ENCODE peak calls at places on chromosomes 11 and 22, in eight cellular contexts. One of them, this sample, is unnamed. For H3K4me1, the result is how much of the 10 kb centered on the place peaks cover.

GRCh38 chr22:17910561-17911311 is 113.6 kb downstream of the MICAL3 start:
- DNase-seq in sigmoid colon: peak
- DNase-seq in Panc1: peak
- DNase-seq in breast epithelium: no peak
- DNase-seq in prostate gland: peak
- DNase-seq in transverse colon: peak
- DNase-seq in stomach: no peak
- DNase-seq in GM23338: peak
- DNase-seq in this sample: peak

GRCh38 chr11:121089566-121089965 is 11.5 kb upstream of the TECTA start:
- DNase-seq in sigmoid colon: no peak
- DNase-seq in Panc1: no peak
- DNase-seq in breast epithelium: no peak
- DNase-seq in prostate gland: no peak
- DNase-seq in transverse colon: no peak
- DNase-seq in stomach: no peak
- DNase-seq in GM23338: no peak
- DNase-seq in this sample: no peak

GRCh38 chr22:36587289-36588154 is 58.6 kb upstream of the EIF3D start:
- DNase-seq in sigmoid colon: no peak
- DNase-seq in Panc1: no peak
- DNase-seq in breast epithelium: no peak
- DNase-seq in prostate gland: no peak
- DNase-seq in transverse colon: no peak
- DNase-seq in stomach: no peak
- DNase-seq in GM23338: no peak
- DNase-seq in this sample: peak

GRCh38 chr22:49667236-49667635 is 160.4 kb downstream of the BRD1 start:
- DNase-seq in sigmoid colon: peak
- DNase-seq in Panc1: no peak
- DNase-seq in breast epithelium: no peak
- DNase-seq in prostate gland: no peak
- DNase-seq in transverse colon: peak
- DNase-seq in stomach: no peak
- DNase-seq in GM23338: no peak
- DNase-seq in this sample: peak

GRCh38 chr11:60767388-60767811 is 10.7 kb downstream of the MS4A15 start:
- DNase-seq in sigmoid colon: no peak
- DNase-seq in Panc1: no peak
- DNase-seq in breast epithelium: no peak
- DNase-seq in prostate gland: no peak
- DNase-seq in transverse colon: no peak
- DNase-seq in stomach: no peak
- DNase-seq in GM23338: peak
- DNase-seq in this sample: peak

GRCh38 chr11:19379465-19379864 is 138.7 kb upstream of the E2F8 start:
- DNase-seq in sigmoid colon: no peak
- DNase-seq in Panc1: no peak
- DNase-seq in breast epithelium: no peak
- DNase-seq in prostate gland: no peak
- DNase-seq in transverse colon: no peak
- DNase-seq in stomach: no peak
- DNase-seq in GM23338: no peak
- DNase-seq in this sample: no peak

GRCh38 chr22:21591695-21592094 is 24.2 kb downstream of the UBE2L3 start:
- DNase-seq in sigmoid colon: no peak
- DNase-seq in Panc1: no peak
- DNase-seq in breast epithelium: peak
- DNase-seq in prostate gland: no peak
- DNase-seq in transverse colon: no peak
- DNase-seq in stomach: no peak
- DNase-seq in GM23338: no peak
- DNase-seq in this sample: no peak

GRCh38 chr11:115711021-115711420 is 206.8 kb upstream of the CADM1 start:
- DNase-seq in sigmoid colon: peak
- DNase-seq in Panc1: no peak
- DNase-seq in breast epithelium: no peak
- DNase-seq in prostate gland: no peak
- DNase-seq in transverse colon: no peak
- DNase-seq in stomach: no peak
- DNase-seq in GM23338: no peak
- DNase-seq in this sample: no peak

GRCh38 chr11:69122337-69122641 is 33.4 kb upstream of the SMIM38 start:
- DNase-seq in sigmoid colon: no peak
- DNase-seq in Panc1: no peak
- DNase-seq in breast epithelium: no peak
- DNase-seq in prostate gland: no peak
- DNase-seq in transverse colon: no peak
- DNase-seq in stomach: no peak
- DNase-seq in GM23338: peak
- DNase-seq in this sample: peak

GRCh38 chr11:43486141-43486540 is 127.4 kb downstream of the TTC17 start:
- DNase-seq in sigmoid colon: no peak
- DNase-seq in Panc1: no peak
- DNase-seq in breast epithelium: no peak
- DNase-seq in prostate gland: no peak
- DNase-seq in transverse colon: no peak
- DNase-seq in stomach: no peak
- DNase-seq in GM23338: no peak
- DNase-seq in this sample: no peak

GRCh38 chr11:129117595-129118350 is 74.4 kb downstream of the ARHGAP32 start:
- DNase-seq in sigmoid colon: no peak
- DNase-seq in Panc1: peak
- DNase-seq in breast epithelium: no peak
- DNase-seq in prostate gland: peak
- DNase-seq in transverse colon: peak
- DNase-seq in stomach: peak
- DNase-seq in GM23338: peak
- DNase-seq in this sample: no peak

GRCh38 chr11:1633864-1634263 is 4.3 kb downstream of the KRTAP5-5 start:
- DNase-seq in sigmoid colon: peak
- DNase-seq in Panc1: no peak
- DNase-seq in breast epithelium: no peak
- DNase-seq in prostate gland: no peak
- DNase-seq in transverse colon: no peak
- DNase-seq in stomach: no peak
- DNase-seq in GM23338: no peak
- DNase-seq in this sample: no peak

GRCh38 chr11:72848846-72849466 is 34.7 kb downstream of the ATG16L2 start:
- DNase-seq in sigmoid colon: no peak
- DNase-seq in Panc1: peak
- DNase-seq in breast epithelium: no peak
- DNase-seq in prostate gland: no peak
- DNase-seq in transverse colon: no peak
- DNase-seq in stomach: no peak
- DNase-seq in GM23338: peak
- DNase-seq in this sample: no peak

GRCh38 chr11:126832387-126832786 is 168.2 kb downstream of the KIRREL3 start:
- DNase-seq in sigmoid colon: no peak
- DNase-seq in Panc1: no peak
- DNase-seq in breast epithelium: no peak
- DNase-seq in prostate gland: no peak
- DNase-seq in transverse colon: no peak
- DNase-seq in stomach: no peak
- DNase-seq in GM23338: no peak
- DNase-seq in this sample: no peak

GRCh38 chr11:126834149-126834548 is 166.4 kb downstream of the KIRREL3 start:
- DNase-seq in sigmoid colon: no peak
- DNase-seq in Panc1: no peak
- DNase-seq in breast epithelium: no peak
- DNase-seq in prostate gland: no peak
- DNase-seq in transverse colon: no peak
- DNase-seq in stomach: no peak
- DNase-seq in GM23338: no peak
- DNase-seq in this sample: no peak

GRCh38 chr11:126837581-126837980 is 163.0 kb downstream of the KIRREL3 start:
- DNase-seq in sigmoid colon: no peak
- DNase-seq in Panc1: no peak
- DNase-seq in breast epithelium: no peak
- DNase-seq in prostate gland: no peak
- DNase-seq in transverse colon: no peak
- DNase-seq in stomach: no peak
- DNase-seq in GM23338: no peak
- DNase-seq in this sample: no peak

GRCh38 chr11:126833020-126833419 is 167.6 kb downstream of the KIRREL3 start:
- DNase-seq in sigmoid colon: no peak
- DNase-seq in Panc1: no peak
- DNase-seq in breast epithelium: no peak
- DNase-seq in prostate gland: no peak
- DNase-seq in transverse colon: no peak
- DNase-seq in stomach: no peak
- DNase-seq in GM23338: no peak
- DNase-seq in this sample: no peak

GRCh38 chr11:126834573-126834972 is 166.0 kb downstream of the KIRREL3 start:
- DNase-seq in sigmoid colon: no peak
- DNase-seq in Panc1: no peak
- DNase-seq in breast epithelium: no peak
- DNase-seq in prostate gland: no peak
- DNase-seq in transverse colon: no peak
- DNase-seq in stomach: no peak
- DNase-seq in GM23338: no peak
- DNase-seq in this sample: no peak
- TF ChIP-seq POLR2AphosphoS5 in sigmoid colon: no peak
- TF ChIP-seq POLR2AphosphoS5 in Panc1: no peak
- TF ChIP-seq POLR2AphosphoS5 in breast epithelium: no peak
- TF ChIP-seq POLR2AphosphoS5 in prostate gland: no peak
- TF ChIP-seq POLR2AphosphoS5 in transverse colon: no peak
- TF ChIP-seq POLR2AphosphoS5 in stomach: no peak
- TF ChIP-seq POLR2AphosphoS5 in GM23338: no peak
- TF ChIP-seq POLR2AphosphoS5 in this sample: no peak

GRCh38 chr11:46346886-46347636 is at the start of gene DGKZ:
- DNase-seq in sigmoid colon: peak
- DNase-seq in Panc1: no peak
- DNase-seq in breast epithelium: peak
- DNase-seq in prostate gland: peak
- DNase-seq in transverse colon: peak
- DNase-seq in stomach: peak
- DNase-seq in GM23338: peak
- DNase-seq in this sample: peak
- H3K4me1 ChIP-seq in sigmoid colon: under half
- H3K4me1 ChIP-seq in Panc1: under half
- H3K4me1 ChIP-seq in breast epithelium: under half
- H3K4me1 ChIP-seq in prostate gland: under half
- H3K4me1 ChIP-seq in transverse colon: under half
- H3K4me1 ChIP-seq in stomach: half or more
- H3K4me1 ChIP-seq in GM23338: half or more
- H3K4me1 ChIP-seq in this sample: half or more

GRCh38 chr11:92222701-92223100 is 1.9 kb upstream of the FAT3 start:
- DNase-seq in sigmoid colon: no peak
- DNase-seq in Panc1: no peak
- DNase-seq in breast epithelium: no peak
- DNase-seq in prostate gland: no peak
- DNase-seq in transverse colon: no peak
- DNase-seq in stomach: no peak
- DNase-seq in GM23338: no peak
- DNase-seq in this sample: no peak

GRCh38 chr11:92226331-92227232 is 2.0 kb downstream of the FAT3 start:
- DNase-seq in sigmoid colon: no peak
- DNase-seq in Panc1: no peak
- DNase-seq in breast epithelium: no peak
- DNase-seq in prostate gland: no peak
- DNase-seq in transverse colon: no peak
- DNase-seq in stomach: no peak
- DNase-seq in GM23338: peak
- DNase-seq in this sample: no peak

GRCh38 chr11:92225563-92226308 is 1.1 kb downstream of the FAT3 start:
- DNase-seq in sigmoid colon: peak
- DNase-seq in Panc1: no peak
- DNase-seq in breast epithelium: no peak
- DNase-seq in prostate gland: peak
- DNase-seq in transverse colon: no peak
- DNase-seq in stomach: no peak
- DNase-seq in GM23338: peak
- DNase-seq in this sample: no peak

GRCh38 chr11:92225206-92225562 is 566 bp downstream of the FAT3 start:
- DNase-seq in sigmoid colon: no peak
- DNase-seq in Panc1: no peak
- DNase-seq in breast epithelium: no peak
- DNase-seq in prostate gland: no peak
- DNase-seq in transverse colon: no peak
- DNase-seq in stomach: no peak
- DNase-seq in GM23338: peak
- DNase-seq in this sample: no peak

GRCh38 chr11:92224394-92225205 is at the start of gene FAT3:
- DNase-seq in sigmoid colon: peak
- DNase-seq in Panc1: no peak
- DNase-seq in breast epithelium: no peak
- DNase-seq in prostate gland: no peak
- DNase-seq in transverse colon: no peak
- DNase-seq in stomach: no peak
- DNase-seq in GM23338: peak
- DNase-seq in this sample: no peak
- TF ChIP-seq POLR2AphosphoS5 in sigmoid colon: no peak
- TF ChIP-seq POLR2AphosphoS5 in Panc1: no peak
- TF ChIP-seq POLR2AphosphoS5 in breast epithelium: no peak
- TF ChIP-seq POLR2AphosphoS5 in prostate gland: no peak
- TF ChIP-seq POLR2AphosphoS5 in transverse colon: no peak
- TF ChIP-seq POLR2AphosphoS5 in stomach: no peak
- TF ChIP-seq POLR2AphosphoS5 in GM23338: peak
- TF ChIP-seq POLR2AphosphoS5 in this sample: no peak

GRCh38 chr22:33575041-33575440 is 345.2 kb downstream of the LARGE1 start:
- DNase-seq in sigmoid colon: no peak
- DNase-seq in Panc1: no peak
- DNase-seq in breast epithelium: no peak
- DNase-seq in prostate gland: no peak
- DNase-seq in transverse colon: no peak
- DNase-seq in stomach: no peak
- DNase-seq in GM23338: no peak
- DNase-seq in this sample: no peak

GRCh38 chr22:33573479-33573878 is 346.8 kb downstream of the LARGE1 start:
- DNase-seq in sigmoid colon: no peak
- DNase-seq in Panc1: no peak
- DNase-seq in breast epithelium: no peak
- DNase-seq in prostate gland: no peak
- DNase-seq in transverse colon: no peak
- DNase-seq in stomach: no peak
- DNase-seq in GM23338: no peak
- DNase-seq in this sample: no peak

GRCh38 chr22:33578752-33579151 is 341.5 kb downstream of the LARGE1 start:
- DNase-seq in sigmoid colon: no peak
- DNase-seq in Panc1: no peak
- DNase-seq in breast epithelium: no peak
- DNase-seq in prostate gland: no peak
- DNase-seq in transverse colon: no peak
- DNase-seq in stomach: no peak
- DNase-seq in GM23338: no peak
- DNase-seq in this sample: no peak

GRCh38 chr22:33577862-33578411 is 342.3 kb downstream of the LARGE1 start:
- DNase-seq in sigmoid colon: no peak
- DNase-seq in Panc1: no peak
- DNase-seq in breast epithelium: no peak
- DNase-seq in prostate gland: no peak
- DNase-seq in transverse colon: no peak
- DNase-seq in stomach: no peak
- DNase-seq in GM23338: no peak
- DNase-seq in this sample: no peak

DNA sequence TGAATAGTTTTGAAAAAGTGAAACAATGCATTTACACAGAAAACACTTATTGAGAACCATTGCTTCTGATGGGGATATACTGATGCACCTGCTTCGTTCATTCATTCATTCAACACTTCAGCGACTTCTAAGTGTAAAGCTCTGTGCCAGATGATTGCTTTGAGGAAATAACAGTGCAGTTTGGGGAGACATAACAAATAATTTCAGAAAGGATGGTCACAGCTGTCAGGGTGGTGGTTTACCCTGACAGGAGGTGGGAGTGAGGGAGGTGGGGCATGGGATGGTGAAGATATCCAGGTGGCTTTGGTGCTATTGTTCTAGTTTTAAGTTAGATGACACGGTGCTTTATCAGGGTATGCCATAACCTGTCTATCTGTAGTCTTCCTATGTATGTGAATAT is 344.1 kb downstream of the LARGE1 start:
- DNase-seq in sigmoid colon: no peak
- DNase-seq in Panc1: no peak
- DNase-seq in breast epithelium: no peak
- DNase-seq in prostate gland: no peak
- DNase-seq in transverse colon: no peak
- DNase-seq in stomach: no peak
- DNase-seq in GM23338: no peak
- DNase-seq in this sample: no peak
- H3K4me1 ChIP-seq in sigmoid colon: under half
- H3K4me1 ChIP-seq in Panc1: under half
- H3K4me1 ChIP-seq in breast epithelium: under half
- H3K4me1 ChIP-seq in prostate gland: under half
- H3K4me1 ChIP-seq in transverse colon: under half
- H3K4me1 ChIP-seq in stomach: under half
- H3K4me1 ChIP-seq in GM23338: under half
- H3K4me1 ChIP-seq in this sample: half or more

This sample was measured in spleen.